ENCODE peak calls at places on chromosome 2, in eight cellular contexts. O is breast epithelium, J is chondrocyte, A is MM.1S, Y is AG04450, E is PC-9, N is gastrocnemius medialis, X is cardiac fibroblast. K is an unnamed sample.

GRCh38 chr2:197310940-197311485 is 433 bp upstream of the ANKRD44 start:
- DNase-seq in O (no peak), N (no peak), A (no peak), J (no peak), E (no peak), Y (no peak), X (no peak), K (no peak)

GRCh38 chr2:34912084-34912483 is 1313.0 kb upstream of the FAM98A start:
- DNase-seq in J (no peak), Y (no peak), E (no peak), X (no peak), N (no peak), O (no peak), A (peak), K (peak)

GRCh38 chr2:202096736-202097135 is 23.7 kb downstream of the KIAA2012 start:
- DNase-seq in A (no peak), E (no peak), J (no peak), X (peak), O (no peak), N (no peak), Y (peak), K (no peak)

GRCh38 chr2:159549234-159549633 is 67.1 kb downstream of the BAZ2B start:
- DNase-seq in E (no peak), A (no peak), J (no peak), N (no peak), Y (no peak), X (peak), O (no peak), K (no peak)

GRCh38 chr2:9984217-9984739 is 32.8 kb downstream of the GRHL1 start:
- DNase-seq in O (no peak), X (peak), J (no peak), N (no peak), Y (no peak), A (peak), E (no peak), K (peak)

GRCh38 chr2:215036314-215036713 is 102.1 kb downstream of the ABCA12 start:
- DNase-seq in Y (no peak), E (no peak), O (no peak), X (no peak), N (no peak), A (no peak), J (no peak), K (no peak)

GRCh38 chr2:56749152-56749752 is 565.5 kb downstream of the CCDC85A start:
- DNase-seq in O (no peak), E (no peak), X (peak), A (peak), Y (no peak), J (no peak), N (no peak), K (peak)

GRCh38 chr2:3476386-3477033 is 42.8 kb downstream of the ADI1 start:
- DNase-seq in O (no peak), J (peak), E (no peak), N (peak), Y (no peak), A (no peak), X (no peak), K (no peak)

GRCh38 chr2:86241611-86242010 is 42.4 kb downstream of the MRPL35 start:
- DNase-seq in A (peak), N (no peak), X (no peak), J (no peak), O (no peak), Y (no peak), E (no peak), K (no peak)

GRCh38 chr2:114651933-114652332 is 209.5 kb downstream of the DPP10 start:
- DNase-seq in A (no peak), E (no peak), O (no peak), N (no peak), J (no peak), X (no peak), Y (no peak), K (no peak)

GRCh38 chr2:8241317-8241716 is 440.5 kb upstream of the ID2 start:
- DNase-seq in N (no peak), Y (no peak), X (no peak), A (no peak), E (no peak), J (no peak), O (no peak), K (no peak)

DNA sequence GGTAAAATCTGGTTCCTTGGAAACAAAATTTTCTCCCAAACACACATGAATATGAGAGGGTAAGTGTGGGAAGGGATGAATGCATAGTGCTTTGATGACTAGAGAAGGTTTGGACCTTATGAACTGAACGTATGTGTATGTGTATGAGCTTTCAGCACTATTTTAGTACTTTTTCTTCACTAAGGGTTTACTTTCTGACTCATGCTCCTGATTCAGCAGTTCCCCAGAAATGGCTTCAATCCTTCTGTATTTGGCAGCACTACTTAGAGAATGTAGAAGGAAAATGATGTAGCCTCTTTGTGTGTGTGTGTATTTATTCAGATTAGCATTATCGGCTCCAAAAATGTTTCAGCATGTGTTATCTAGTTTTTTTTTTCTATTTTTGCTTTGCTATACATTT is 22.1 kb downstream of the KCNJ3 start:
- DNase-seq in X (no peak), O (no peak), N (no peak), J (no peak), A (peak), Y (no peak), E (no peak), K (no peak)
- TF ChIP-seq CTCF in X (no peak), O (no peak), N (no peak), J (no peak), A (no peak), Y (no peak), E (no peak), K (no peak)

GRCh38 chr2:161063946-161064306 is 96.3 kb upstream of the TANK start:
- DNase-seq in E (no peak), X (no peak), A (no peak), Y (no peak), J (no peak), N (no peak), O (no peak), K (no peak)
- TF ChIP-seq CTCF in E (peak), X (no peak), A (no peak), Y (no peak), J (peak), N (no peak), O (no peak), K (no peak)

GRCh38 chr2:157596992-157597681 is 31.5 kb downstream of the ACVR1C start:
- DNase-seq in J (no peak), O (no peak), E (no peak), A (no peak), X (peak), N (no peak), Y (no peak), K (peak)
- TF ChIP-seq CTCF in J (peak), O (peak), E (no peak), A (no peak), X (peak), N (no peak), Y (peak), K (peak)

GRCh38 chr2:234564719-234565118 is 67.8 kb upstream of the ARL4C start:
- DNase-seq in Y (peak), X (peak), N (no peak), O (no peak), E (no peak), A (no peak), J (no peak), K (no peak)
- TF ChIP-seq CTCF in Y (peak), X (no peak), N (no peak), O (no peak), E (peak), A (no peak), J (peak), K (no peak)

GRCh38 chr2:45607701-45608100 is 3.4 kb downstream of the SRBD1 start:
- DNase-seq in Y (no peak), A (no peak), O (no peak), N (no peak), J (no peak), E (no peak), X (peak), K (no peak)
- TF ChIP-seq CTCF in Y (peak), A (peak), O (no peak), N (no peak), J (peak), E (peak), X (peak), K (no peak)

K was measured in GM13976.